ENCODE peak calls at places on chromosomes 1 and 21, in eight cellular contexts. D is thoracic aorta; B is choroid plexus epithelial cell; R is GM12865; A is tibial nerve; I is fibroblast of lung; V is CD8-positive, alpha-beta T cell; H is AG09309. O is an unnamed sample.

GRCh38 chr1:240650877-240651276 is 38.9 kb upstream of the GREM2 start:
- DNase-seq in B (no peak), H (no peak), D (no peak), R (no peak), A (no peak), I (no peak), V (no peak), O (no peak)

GRCh38 chr1:201885531-201886075 is 3.1 kb upstream of the SHISA4 start:
- DNase-seq in D (no peak), V (no peak), H (no peak), A (no peak), B (peak), I (peak), R (no peak), O (no peak)

GRCh38 chr1:62110198-62110817 is 84.3 kb upstream of the L1TD1 start:
- DNase-seq in A (peak), I (no peak), R (no peak), B (peak), D (no peak), H (no peak), V (no peak), O (no peak)

GRCh38 chr1:62045579-62045978 is 149.1 kb upstream of the L1TD1 start:
- DNase-seq in A (no peak), D (no peak), B (peak), H (no peak), I (no peak), R (no peak), V (no peak), O (no peak)

GRCh38 chr1:94871031-94871430 is 50.9 kb downstream of the SLC44A3 start:
- DNase-seq in I (no peak), D (no peak), H (no peak), V (no peak), A (no peak), B (peak), R (no peak), O (no peak)

GRCh38 chr1:204684551-204685235 is 845 bp downstream of the LRRN2 start:
- DNase-seq in H (no peak), B (no peak), D (no peak), R (peak), I (no peak), V (no peak), A (no peak), O (no peak)

GRCh38 chr21:44875341-44875740 is 1.9 kb upstream of the PTTG1IP start:
- DNase-seq in A (peak), V (no peak), R (peak), D (no peak), I (peak), B (peak), H (no peak), O (no peak)

GRCh38 chr1:115210302-115210711 is 121.0 kb upstream of the TSPAN2 start:
- DNase-seq in H (peak), I (no peak), A (no peak), B (peak), V (no peak), R (no peak), D (no peak), O (no peak)

GRCh38 chr1:41670558-41670957 is 186.1 kb upstream of the EDN2 start:
- DNase-seq in B (peak), R (no peak), D (no peak), V (no peak), A (no peak), I (peak), H (peak), O (no peak)

GRCh38 chr1:230747886-230748800 is 955 bp downstream of the CAPN9 start:
- DNase-seq in I (no peak), B (no peak), D (no peak), A (no peak), V (no peak), R (no peak), H (no peak), O (no peak)

GRCh38 chr1:20731057-20731991 is 1.2 kb downstream of the SH2D5 start:
- DNase-seq in D (no peak), B (no peak), A (no peak), H (no peak), V (no peak), I (no peak), R (no peak), O (no peak)

GRCh38 chr1:32352831-32353383 is 9.4 kb downstream of the FAM229A start:
- DNase-seq in B (peak), I (no peak), V (no peak), H (no peak), A (no peak), R (no peak), D (no peak), O (no peak)

DNA sequence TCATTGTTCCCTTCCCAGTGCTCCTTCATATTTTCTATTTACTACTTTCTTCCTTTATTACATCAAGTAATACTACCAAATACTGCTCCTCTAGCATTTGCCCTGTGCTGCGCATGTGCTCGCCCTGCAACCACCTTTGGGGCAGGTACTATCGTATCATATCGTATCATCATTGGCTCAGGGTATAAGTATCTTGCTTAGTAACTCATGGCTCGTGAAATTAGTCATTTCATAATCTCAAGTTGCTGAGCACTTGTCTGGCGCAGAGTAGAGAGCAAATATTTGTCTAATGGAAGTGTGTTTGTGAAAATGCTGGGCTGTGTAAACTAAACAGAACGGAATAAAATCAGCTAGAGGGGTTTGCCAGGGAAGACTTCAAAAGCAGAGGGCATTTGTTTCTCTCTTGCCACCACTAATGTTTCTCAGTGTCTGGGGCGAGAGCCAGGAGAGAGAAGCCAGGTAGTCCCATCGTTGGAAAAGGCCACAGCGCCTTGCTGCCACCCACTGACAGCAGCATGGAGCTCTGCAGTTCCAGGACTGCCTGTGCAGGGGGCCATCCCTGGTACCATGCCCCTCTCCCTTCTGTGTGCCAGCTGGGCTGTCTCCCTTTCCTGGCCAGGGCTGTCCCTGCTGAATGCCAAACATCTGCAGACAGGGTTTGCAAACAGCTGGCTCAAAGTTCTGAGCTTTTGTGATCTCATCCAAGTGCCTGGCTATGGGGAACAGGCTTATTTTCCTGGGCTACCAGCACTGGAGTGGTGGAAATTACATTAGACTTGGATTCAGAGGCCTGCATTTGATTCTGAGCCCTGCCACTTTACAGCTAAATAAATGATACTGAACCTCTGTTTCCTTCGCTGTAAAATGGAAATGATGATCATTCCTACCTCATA is 19.9 kb upstream of the CPT2 start:
- DNase-seq in R (no peak), A (no peak), D (no peak), H (no peak), I (peak), V (no peak), B (peak), O (no peak)
- TF ChIP-seq CTCF in R (no peak), A (no peak), D (no peak), H (peak), I (peak), V (no peak), B (peak), O (no peak)

GRCh38 chr1:47701283-47701682 is 263.4 kb downstream of the FOXD2 start:
- DNase-seq in H (no peak), D (no peak), A (no peak), R (no peak), I (no peak), V (no peak), B (no peak), O (no peak)

GRCh38 chr1:47703161-47703825 is 265.4 kb downstream of the FOXD2 start:
- DNase-seq in D (no peak), V (no peak), H (no peak), B (no peak), I (peak), A (no peak), R (no peak), O (no peak)

GRCh38 chr1:47705517-47706130 is 267.8 kb downstream of the FOXD2 start:
- DNase-seq in A (peak), I (peak), B (peak), H (no peak), V (no peak), R (no peak), D (no peak), O (no peak)

GRCh38 chr1:47701741-47702515 is 264.1 kb downstream of the FOXD2 start:
- DNase-seq in I (no peak), A (no peak), H (no peak), D (no peak), R (no peak), B (no peak), V (no peak), O (no peak)

DNA sequence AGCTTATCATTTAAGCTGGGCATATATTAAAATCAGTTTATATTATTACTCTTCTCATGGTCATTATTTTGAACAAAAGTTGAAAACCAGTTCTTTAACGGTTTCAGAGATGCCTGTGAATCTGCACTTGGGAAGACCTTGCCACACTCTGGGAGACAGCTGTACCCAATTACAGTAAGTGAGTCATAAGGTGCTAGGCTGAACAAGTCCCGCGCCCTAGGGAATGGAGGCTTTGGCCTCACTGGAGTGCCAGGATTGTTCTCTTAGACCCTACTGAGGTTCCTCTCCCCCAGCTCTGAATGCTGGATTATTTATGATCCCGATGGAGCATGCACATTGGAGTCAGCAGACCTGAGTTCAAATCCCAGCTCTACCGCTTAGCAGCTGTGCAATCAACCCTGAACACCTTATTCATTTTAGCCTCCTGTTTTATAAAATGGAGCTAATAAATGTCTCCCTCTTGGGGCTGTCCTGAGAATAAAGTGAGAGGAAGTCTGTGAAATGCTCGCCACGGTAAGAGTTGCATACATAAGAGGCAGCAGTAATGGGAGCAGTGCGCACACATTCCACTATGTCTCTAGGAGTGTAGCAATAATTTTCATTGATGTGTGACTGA is 266.2 kb downstream of the FOXD2 start:
- DNase-seq in H (peak), A (no peak), V (no peak), I (peak), R (no peak), B (peak), D (no peak), O (no peak)
- TF ChIP-seq CTCF in H (peak), A (no peak), V (no peak), I (no peak), R (no peak), B (peak), D (no peak), O (no peak)

GRCh38 chr1:3911981-3912808 is 12.1 kb upstream of the C1orf174 start:
- DNase-seq in H (no peak), R (no peak), I (no peak), A (no peak), D (no peak), V (no peak), B (no peak), O (no peak)

GRCh38 chr1:3911521-3911845 is 11.4 kb upstream of the C1orf174 start:
- DNase-seq in H (no peak), B (no peak), R (no peak), I (no peak), D (no peak), A (no peak), V (no peak), O (no peak)

GRCh38 chr1:3914331-3914851 is 14.3 kb upstream of the C1orf174 start:
- DNase-seq in B (no peak), A (no peak), D (no peak), H (no peak), V (no peak), I (no peak), R (no peak), O (no peak)

GRCh38 chr1:3914911-3915310 is 14.8 kb upstream of the C1orf174 start:
- DNase-seq in R (no peak), V (no peak), H (no peak), A (no peak), I (no peak), D (no peak), B (no peak), O (no peak)

DNA sequence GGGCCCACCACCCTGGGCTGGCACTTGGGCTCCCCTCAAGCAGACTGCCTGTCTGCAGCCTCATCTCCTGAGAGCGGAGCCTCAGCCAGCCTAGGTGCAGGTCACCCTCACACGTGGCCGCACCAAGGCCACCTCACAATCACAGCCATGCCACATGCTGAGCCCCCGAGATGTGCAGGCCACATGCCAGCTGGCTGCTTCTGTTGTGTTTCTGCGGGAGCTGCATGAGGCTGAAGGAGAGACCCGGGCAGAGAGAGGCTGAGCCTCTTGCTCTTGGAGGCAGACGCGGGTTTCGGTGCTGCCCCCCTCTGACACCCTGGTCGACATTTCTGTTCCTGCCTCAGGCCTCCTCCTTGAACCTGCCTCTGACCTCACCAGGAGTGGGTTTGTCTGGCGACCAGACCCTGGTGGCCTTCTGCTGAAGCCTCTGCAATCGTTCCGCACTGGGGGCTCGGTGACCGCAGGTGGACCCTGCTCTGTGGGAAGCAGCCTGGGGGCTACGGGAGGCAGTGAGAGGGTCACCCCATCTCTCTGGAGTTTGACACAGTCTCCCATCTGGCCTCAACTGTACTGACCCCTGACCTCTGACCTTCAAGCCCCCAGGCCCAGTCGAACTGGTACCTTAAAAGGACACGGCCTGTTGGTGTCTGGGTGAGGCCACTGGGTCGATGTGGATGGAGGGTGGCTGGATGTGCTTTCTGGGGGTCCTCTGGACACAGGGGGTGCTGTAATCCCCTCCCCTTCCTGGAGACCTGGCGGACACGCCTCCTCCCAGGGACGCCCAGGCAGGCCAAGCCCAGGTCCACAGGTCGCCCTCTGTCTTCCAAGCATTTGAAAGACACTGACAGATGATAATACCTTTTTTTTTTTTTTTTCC is 13.0 kb upstream of the C1orf174 start:
- DNase-seq in A (no peak), H (no peak), D (no peak), B (no peak), R (no peak), V (no peak), I (no peak), O (no peak)
- TF ChIP-seq CTCF in A (no peak), H (no peak), D (no peak), B (no peak), R (no peak), V (no peak), I (no peak), O (no peak)

DNA sequence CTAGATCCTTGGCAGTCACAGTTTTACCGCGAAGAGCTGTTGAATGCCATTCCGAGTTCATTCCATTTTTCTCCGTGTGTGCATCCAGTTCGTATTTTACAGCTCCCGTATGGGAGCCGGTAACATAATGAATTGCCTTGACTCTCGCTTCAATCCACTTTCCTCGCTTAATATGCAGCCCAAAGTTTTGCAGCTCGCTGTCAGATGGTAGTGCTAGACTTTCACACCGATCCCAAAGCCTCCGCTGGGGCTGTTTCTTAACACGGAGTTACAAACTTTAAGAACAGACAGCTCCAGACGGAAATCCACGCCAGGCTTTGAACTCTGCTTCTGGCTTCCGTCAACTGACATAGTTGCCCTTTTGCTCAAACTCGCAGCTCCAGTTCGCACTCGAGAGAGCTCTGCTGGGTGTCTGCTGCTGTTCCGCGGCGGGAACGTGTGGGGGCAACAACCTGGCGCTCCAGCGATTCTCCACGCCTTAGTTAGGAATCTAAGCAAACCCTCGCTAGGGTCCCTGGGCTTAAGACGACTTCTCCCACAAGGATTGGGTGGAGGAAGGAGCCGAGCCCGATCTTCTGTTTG is 3.5 kb upstream of the ARID1A start:
- DNase-seq in B (peak), A (peak), V (peak), R (peak), D (no peak), I (peak), H (peak), O (peak)
- TF ChIP-seq CTCF in B (peak), A (peak), V (no peak), R (no peak), D (peak), I (peak), H (peak), O (no peak)

GRCh38 chr1:30876451-30877204 is 31.9 kb downstream of the SDC3 start:
- DNase-seq in I (no peak), B (no peak), V (no peak), A (no peak), H (no peak), D (no peak), R (no peak), O (no peak)
- TF ChIP-seq CTCF in I (no peak), B (peak), V (no peak), A (no peak), H (peak), D (peak), R (peak), O (no peak)

DNA sequence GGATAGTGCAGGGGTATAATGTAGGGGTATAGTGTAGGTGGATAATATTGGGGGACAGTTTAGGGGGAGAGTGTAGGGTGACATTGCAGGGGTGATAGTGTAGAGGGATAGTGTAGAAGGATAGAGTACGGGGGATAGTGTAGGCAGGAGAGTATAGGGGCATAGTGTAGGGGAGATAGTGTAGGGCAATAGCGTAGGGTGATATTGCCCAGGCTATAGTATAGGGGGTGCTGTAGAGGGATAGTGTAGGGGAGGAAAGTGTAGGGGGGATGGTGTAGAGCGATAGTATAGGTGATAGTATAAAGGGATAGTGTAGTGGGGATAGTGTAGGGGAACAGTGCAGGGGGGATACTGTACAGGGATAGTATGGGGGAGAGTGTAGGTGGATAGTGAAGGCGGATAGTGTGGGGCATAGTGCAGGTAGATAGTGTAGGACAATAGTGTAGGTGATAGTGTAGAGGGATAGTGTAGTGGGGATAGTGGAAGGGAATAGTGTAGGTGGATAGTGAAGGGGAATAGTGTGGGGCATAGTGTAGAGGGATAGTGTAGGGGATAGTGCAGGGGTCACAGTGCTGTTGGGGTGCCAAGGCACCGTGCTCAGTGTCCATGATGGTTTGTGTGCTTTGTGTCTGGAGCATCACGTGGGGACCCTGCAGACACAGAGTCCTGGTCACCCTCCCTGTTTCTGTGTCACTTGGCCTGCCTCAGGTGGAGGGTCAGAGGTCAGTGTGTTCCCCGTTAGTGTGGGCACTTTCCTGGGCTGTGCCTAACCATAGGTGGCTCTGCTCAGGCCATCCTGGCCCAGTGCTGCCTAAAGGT is 10.5 kb upstream of the ARF1 start:
- DNase-seq in D (no peak), H (no peak), B (no peak), A (no peak), V (no peak), I (no peak), R (no peak), O (no peak)
- TF ChIP-seq CTCF in D (no peak), H (no peak), B (no peak), A (no peak), V (no peak), I (no peak), R (no peak), O (no peak)

GRCh38 chr1:100866041-100866900 is 28.4 kb downstream of the EXTL2 start:
- DNase-seq in H (peak), V (no peak), A (no peak), I (peak), D (no peak), R (peak), B (peak), O (no peak)
- TF ChIP-seq CTCF in H (peak), V (peak), A (peak), I (peak), D (peak), R (peak), B (peak), O (no peak)